ENCODE peak calls at places on chromosome 7, in eight cellular contexts. K is HCT116, I is breast epithelium, O is transverse colon, N is stomach, X is prostate gland, U is sigmoid colon, P is HepG2. C is an unnamed sample.

GRCh38 chr7:40199076-40199802 is 64.4 kb downstream of the SUGCT start:
- DNase-seq in K (no peak), I (no peak), O (no peak), N (no peak), X (no peak), U (no peak), P (no peak), C (no peak)

GRCh38 chr7:27774717-27775328 is 34.9 kb downstream of the TAX1BP1 start:
- DNase-seq in K (peak), I (no peak), O (no peak), N (no peak), X (no peak), U (no peak), P (peak), C (no peak)

GRCh38 chr7:157576415-157576814 is 239.6 kb downstream of the DNAJB6 start:
- DNase-seq in K (no peak), I (no peak), O (peak), N (no peak), X (no peak), U (no peak), P (no peak), C (no peak)

GRCh38 chr7:75626954-75627353 is 111.8 kb downstream of the HIP1 start:
- DNase-seq in K (no peak), I (no peak), O (no peak), N (no peak), X (no peak), U (no peak), P (no peak), C (no peak)

GRCh38 chr7:90817846-90818245 is 221.7 kb downstream of the CDK14 start:
- DNase-seq in K (no peak), I (no peak), O (no peak), N (no peak), X (no peak), U (no peak), P (no peak), C (no peak)

GRCh38 chr7:82578430-82578829 is 134.9 kb upstream of the CACNA2D1 start:
- DNase-seq in K (no peak), I (no peak), O (no peak), N (no peak), X (no peak), U (no peak), P (no peak), C (no peak)

GRCh38 chr7:151961536-151961935 is 5.3 kb downstream of the GALNTL5 start:
- DNase-seq in K (no peak), I (no peak), O (no peak), N (no peak), X (no peak), U (no peak), P (no peak), C (no peak)

GRCh38 chr7:46357851-46358250 is 436.8 kb upstream of the IGFBP3 start:
- DNase-seq in K (no peak), I (no peak), O (no peak), N (no peak), X (no peak), U (no peak), P (no peak), C (no peak)

GRCh38 chr7:1460757-1461639 is 1.7 kb upstream of the MICALL2 start:
- DNase-seq in K (no peak), I (peak), O (peak), N (peak), X (peak), U (peak), P (peak), C (no peak)

GRCh38 chr7:90613088-90613498 is 17.0 kb downstream of the CDK14 start:
- DNase-seq in K (no peak), I (no peak), O (no peak), N (no peak), X (no peak), U (no peak), P (no peak), C (no peak)

GRCh38 chr7:5426226-5426475 is 2.5 kb upstream of the TNRC18 start:
- DNase-seq in K (no peak), I (no peak), O (no peak), N (no peak), X (peak), U (no peak), P (no peak), C (no peak)

GRCh38 chr7:141386881-141387280 is 164.3 kb upstream of the AGK start:
- DNase-seq in K (no peak), I (no peak), O (no peak), N (no peak), X (no peak), U (no peak), P (no peak), C (no peak)

GRCh38 chr7:8491106-8491505 is 57.7 kb downstream of the NXPH1 start:
- DNase-seq in K (no peak), I (no peak), O (no peak), N (no peak), X (no peak), U (no peak), P (no peak), C (no peak)

GRCh38 chr7:23277359-23277989 is 21.7 kb upstream of the MALSU1 start:
- DNase-seq in K (peak), I (no peak), O (no peak), N (no peak), X (peak), U (no peak), P (peak), C (no peak)

GRCh38 chr7:55244346-55244745 is 120.8 kb upstream of the LANCL2 start:
- DNase-seq in K (no peak), I (no peak), O (no peak), N (no peak), X (no peak), U (no peak), P (no peak), C (no peak)

GRCh38 chr7:55285665-55286064 is 79.5 kb upstream of the LANCL2 start:
- DNase-seq in K (no peak), I (no peak), O (no peak), N (no peak), X (no peak), U (no peak), P (no peak), C (no peak)

GRCh38 chr7:127107601-127108007 is 145.1 kb downstream of the GRM8 start:
- DNase-seq in K (peak), I (no peak), O (peak), N (peak), X (peak), U (no peak), P (peak), C (no peak)

GRCh38 chr7:29375641-29376562 is 181.3 kb downstream of the CHN2 start:
- DNase-seq in K (peak), I (no peak), O (peak), N (peak), X (no peak), U (no peak), P (peak), C (no peak)

GRCh38 chr7:30183712-30184372 is 49.1 kb downstream of the MTURN start:
- DNase-seq in K (no peak), I (no peak), O (no peak), N (no peak), X (no peak), U (no peak), P (no peak), C (no peak)

DNA sequence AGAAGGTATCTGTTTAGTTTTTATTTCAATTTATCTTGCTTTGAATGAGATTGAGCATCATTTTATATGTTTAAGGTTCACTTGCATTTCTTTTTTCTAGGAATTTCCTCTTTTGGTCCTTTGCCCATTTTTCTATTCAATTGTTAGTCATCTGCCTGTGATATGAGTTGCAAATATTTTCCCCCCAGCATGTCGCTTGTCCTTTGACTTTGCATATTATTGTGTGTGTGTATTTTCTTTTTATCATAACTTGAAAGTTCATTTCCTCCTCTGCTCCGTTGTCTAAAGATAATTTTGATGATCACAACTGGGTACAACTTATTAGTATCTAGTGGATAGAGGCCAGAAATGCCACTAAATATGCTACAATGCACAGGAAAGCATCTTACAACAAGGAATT is 132.7 kb upstream of the MDFIC start:
- DNase-seq in K (no peak), I (no peak), O (no peak), N (no peak), X (no peak), U (no peak), P (no peak), C (no peak)
- H3K4me3 ChIP-seq in K (no peak), I (no peak), O (no peak), N (no peak), X (no peak), U (no peak), P (no peak), C (no peak)

GRCh38 chr7:2863461-2864066 is 19.5 kb upstream of the GNA12 start:
- DNase-seq in K (peak), I (peak), O (peak), N (peak), X (no peak), U (peak), P (peak), C (no peak)
- TF ChIP-seq POLR2A in K (peak), I (peak), O (peak), N (no peak), X (no peak), U (peak), P (peak), C (peak)

GRCh38 chr7:34156336-34156735 is 251.0 kb downstream of the BMPER start:
- DNase-seq in K (no peak), I (no peak), O (no peak), N (no peak), X (peak), U (no peak), P (no peak), C (no peak)

GRCh38 chr7:34153680-34154270 is 248.4 kb downstream of the BMPER start:
- DNase-seq in K (no peak), I (no peak), O (no peak), N (no peak), X (no peak), U (no peak), P (no peak), C (no peak)

GRCh38 chr7:34158311-34158710 is 253.0 kb downstream of the BMPER start:
- DNase-seq in K (no peak), I (no peak), O (no peak), N (no peak), X (peak), U (peak), P (no peak), C (no peak)

GRCh38 chr7:34157137-34157536 is 251.8 kb downstream of the BMPER start:
- DNase-seq in K (no peak), I (no peak), O (no peak), N (no peak), X (no peak), U (no peak), P (no peak), C (no peak)

DNA sequence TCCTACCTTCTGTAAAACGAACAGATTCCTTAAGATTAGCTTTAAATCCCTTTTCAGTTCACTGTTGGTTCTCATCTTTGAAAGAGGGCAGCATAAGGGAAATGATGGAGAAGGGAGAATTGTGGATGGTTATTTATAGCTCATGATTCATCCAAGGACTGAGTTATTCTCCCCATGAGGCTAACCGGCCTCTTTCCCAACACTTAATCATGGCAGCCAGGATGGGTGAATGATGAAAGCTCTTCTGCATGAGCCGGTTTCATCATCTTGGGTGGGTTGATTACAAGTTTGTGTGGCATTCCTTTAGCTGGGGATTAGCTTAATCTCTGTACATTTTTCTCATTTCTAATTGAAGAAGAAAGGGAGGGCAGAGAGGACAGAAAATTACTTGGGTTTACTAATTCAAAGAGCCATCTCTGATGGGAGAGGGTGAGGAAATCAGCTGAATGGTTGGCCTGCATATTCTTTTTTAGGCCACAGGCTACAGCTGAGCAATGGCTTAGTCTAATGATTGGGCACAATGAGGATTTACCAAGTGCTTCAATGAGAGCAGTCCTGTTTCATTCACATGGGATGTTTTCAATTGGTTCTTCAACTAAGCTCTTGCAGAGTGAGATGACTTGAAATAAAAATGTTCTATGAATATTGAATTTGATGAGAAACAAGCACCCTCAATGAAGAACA is 250.0 kb downstream of the BMPER start:
- DNase-seq in K (no peak), I (no peak), O (no peak), N (no peak), X (no peak), U (peak), P (no peak), C (no peak)
- TF ChIP-seq POLR2AphosphoS5 in K (no peak), I (no peak), O (peak), N (peak), X (no peak), U (peak), P (no peak), C (peak)

GRCh38 chr7:74579800-74580685 is 77.5 kb upstream of the GTF2I start:
- DNase-seq in K (no peak), I (no peak), O (peak), N (peak), X (no peak), U (no peak), P (peak), C (no peak)
- H3K4me3 ChIP-seq in K (no peak), I (no peak), O (no peak), N (no peak), X (no peak), U (no peak), P (peak), C (no peak)

GRCh38 chr7:135215180-135215579 is 3.9 kb upstream of the WDR91 start:
- DNase-seq in K (no peak), I (no peak), O (no peak), N (no peak), X (no peak), U (no peak), P (no peak), C (no peak)

GRCh38 chr7:135213831-135214230 is 2.5 kb upstream of the WDR91 start:
- DNase-seq in K (no peak), I (no peak), O (no peak), N (no peak), X (no peak), U (no peak), P (no peak), C (no peak)

GRCh38 chr7:135217645-135218509 is 6.6 kb upstream of the WDR91 start:
- DNase-seq in K (no peak), I (no peak), O (no peak), N (no peak), X (no peak), U (no peak), P (peak), C (no peak)
- TF ChIP-seq POLR2A in K (no peak), I (no peak), O (no peak), N (no peak), X (no peak), U (no peak), P (no peak), C (no peak)